ENCODE peak calls at places on chromosomes 11 and 22, in five cellular contexts. One of them, this sample, is unnamed.

GRCh38 chr11:3177931-3178330 is 12.8 kb upstream of the OSBPL5 start:
- DNase-seq in K562: no peak
- DNase-seq in SK-N-SH: no peak
- DNase-seq in HCT116: no peak
- DNase-seq in GM12878: no peak
- DNase-seq in this sample: no peak

GRCh38 chr11:75700940-75701339 is 16.7 kb upstream of the MOGAT2 start:
- DNase-seq in K562: no peak
- DNase-seq in SK-N-SH: no peak
- DNase-seq in HCT116: no peak
- DNase-seq in GM12878: no peak
- DNase-seq in this sample: no peak

GRCh38 chr11:47330002-47330911 is 22.2 kb downstream of the MYBPC3 start:
- DNase-seq in K562: no peak
- DNase-seq in SK-N-SH: peak; percentile 33
- DNase-seq in HCT116: no peak
- DNase-seq in GM12878: no peak
- DNase-seq in this sample: no peak

GRCh38 chr11:111329306-111330204 is 31.2 kb downstream of the POU2AF3 start:
- DNase-seq in K562: no peak
- DNase-seq in SK-N-SH: no peak
- DNase-seq in HCT116: no peak
- DNase-seq in GM12878: no peak
- DNase-seq in this sample: no peak

GRCh38 chr11:128709402-128709801 is 15.5 kb downstream of the FLI1 start:
- DNase-seq in K562: no peak
- DNase-seq in SK-N-SH: no peak
- DNase-seq in HCT116: no peak
- DNase-seq in GM12878: no peak
- DNase-seq in this sample: no peak

GRCh38 chr22:47398491-47398890 is 636.0 kb downstream of the TBC1D22A start:
- DNase-seq in K562: no peak
- DNase-seq in SK-N-SH: no peak
- DNase-seq in HCT116: no peak
- DNase-seq in GM12878: no peak
- DNase-seq in this sample: no peak

GRCh38 chr11:111283945-111284481 is 14.3 kb upstream of the POU2AF3 start:
- DNase-seq in K562: no peak
- DNase-seq in SK-N-SH: peak; percentile 48
- DNase-seq in HCT116: no peak
- DNase-seq in GM12878: no peak
- DNase-seq in this sample: no peak

GRCh38 chr11:102551188-102551781 is 20.7 kb upstream of the MMP7 start:
- DNase-seq in K562: no peak
- DNase-seq in SK-N-SH: no peak
- DNase-seq in HCT116: no peak
- DNase-seq in GM12878: no peak
- DNase-seq in this sample: no peak

GRCh38 chr11:34754171-34754823 is 133.4 kb downstream of the EHF start:
- DNase-seq in K562: no peak
- DNase-seq in SK-N-SH: no peak
- DNase-seq in HCT116: no peak
- DNase-seq in GM12878: no peak
- DNase-seq in this sample: no peak

GRCh38 chr22:24157783-24158170 is 23.5 kb upstream of the SUSD2 start:
- DNase-seq in K562: no peak
- DNase-seq in SK-N-SH: no peak
- DNase-seq in HCT116: no peak
- DNase-seq in GM12878: no peak
- DNase-seq in this sample: no peak

GRCh38 chr11:40274017-40274416 is 1185.4 kb downstream of the LRRC4C start:
- DNase-seq in K562: no peak
- DNase-seq in SK-N-SH: no peak
- DNase-seq in HCT116: no peak
- DNase-seq in GM12878: no peak
- DNase-seq in this sample: no peak

GRCh38 chr11:44146931-44147330 is 51.5 kb downstream of the EXT2 start:
- DNase-seq in K562: no peak
- DNase-seq in SK-N-SH: no peak
- DNase-seq in HCT116: no peak
- DNase-seq in GM12878: no peak
- DNase-seq in this sample: no peak

GRCh38 chr11:87007938-87008337 is 29.8 kb upstream of the TMEM135 start:
- DNase-seq in K562: no peak
- DNase-seq in SK-N-SH: no peak
- DNase-seq in HCT116: no peak
- DNase-seq in GM12878: no peak
- DNase-seq in this sample: no peak

GRCh38 chr11:128664286-128664685 is 29.6 kb upstream of the FLI1 start:
- DNase-seq in K562: no peak
- DNase-seq in SK-N-SH: no peak
- DNase-seq in HCT116: no peak
- DNase-seq in GM12878: no peak
- DNase-seq in this sample: no peak

GRCh38 chr11:76629853-76630599 is 40.5 kb downstream of the LRRC32 start:
- DNase-seq in K562: no peak
- DNase-seq in SK-N-SH: no peak
- DNase-seq in HCT116: no peak
- DNase-seq in GM12878: no peak
- DNase-seq in this sample: no peak

GRCh38 chr11:43920598-43921419 is 21.6 kb upstream of the C11orf96 start:
- DNase-seq in K562: peak; percentile 32
- DNase-seq in SK-N-SH: no peak
- DNase-seq in HCT116: peak; percentile 86
- DNase-seq in GM12878: no peak
- DNase-seq in this sample: no peak

GRCh38 chr22:43783777-43784176 is 28.3 kb downstream of the EFCAB6 start:
- DNase-seq in K562: no peak
- DNase-seq in SK-N-SH: no peak
- DNase-seq in HCT116: peak; percentile 7
- DNase-seq in GM12878: no peak
- DNase-seq in this sample: no peak

GRCh38 chr22:25847451-25847850 is 105.5 kb downstream of the MYO18B start:
- DNase-seq in K562: no peak
- DNase-seq in SK-N-SH: no peak
- DNase-seq in HCT116: no peak
- DNase-seq in GM12878: no peak
- DNase-seq in this sample: no peak

GRCh38 chr11:31714840-31715239 is 96.3 kb downstream of the PAX6 start:
- DNase-seq in K562: no peak
- DNase-seq in SK-N-SH: no peak
- DNase-seq in HCT116: no peak
- DNase-seq in GM12878: peak; percentile 4
- DNase-seq in this sample: no peak

GRCh38 chr11:71451596-71452353 is 1.2 kb upstream of the NADSYN1 start:
- DNase-seq in K562: no peak
- DNase-seq in SK-N-SH: no peak
- DNase-seq in HCT116: no peak
- DNase-seq in GM12878: no peak
- DNase-seq in this sample: peak; percentile 72

GRCh38 chr22:17152340-17152739 is 6.7 kb downstream of the HDHD5 start:
- DNase-seq in K562: no peak
- DNase-seq in SK-N-SH: no peak
- DNase-seq in HCT116: no peak
- DNase-seq in GM12878: no peak
- DNase-seq in this sample: no peak

GRCh38 chr11:69434341-69434960 is 47.0 kb upstream of the LINC01488 start:
- DNase-seq in K562: no peak
- DNase-seq in SK-N-SH: no peak
- DNase-seq in HCT116: no peak
- DNase-seq in GM12878: no peak
- DNase-seq in this sample: no peak
- TF ChIP-seq JUND in K562: no peak
- TF ChIP-seq JUND in SK-N-SH: no peak
- TF ChIP-seq JUND in HCT116: no peak
- TF ChIP-seq JUND in GM12878: no peak
- TF ChIP-seq JUND in this sample: no peak

GRCh38 chr22:20032407-20032991 is 11.6 kb downstream of the TANGO2 start:
- DNase-seq in K562: no peak
- DNase-seq in SK-N-SH: no peak
- DNase-seq in HCT116: no peak
- DNase-seq in GM12878: no peak
- DNase-seq in this sample: no peak
- TF ChIP-seq JUND in K562: no peak
- TF ChIP-seq JUND in SK-N-SH: no peak
- TF ChIP-seq JUND in HCT116: no peak
- TF ChIP-seq JUND in GM12878: no peak
- TF ChIP-seq JUND in this sample: no peak

DNA sequence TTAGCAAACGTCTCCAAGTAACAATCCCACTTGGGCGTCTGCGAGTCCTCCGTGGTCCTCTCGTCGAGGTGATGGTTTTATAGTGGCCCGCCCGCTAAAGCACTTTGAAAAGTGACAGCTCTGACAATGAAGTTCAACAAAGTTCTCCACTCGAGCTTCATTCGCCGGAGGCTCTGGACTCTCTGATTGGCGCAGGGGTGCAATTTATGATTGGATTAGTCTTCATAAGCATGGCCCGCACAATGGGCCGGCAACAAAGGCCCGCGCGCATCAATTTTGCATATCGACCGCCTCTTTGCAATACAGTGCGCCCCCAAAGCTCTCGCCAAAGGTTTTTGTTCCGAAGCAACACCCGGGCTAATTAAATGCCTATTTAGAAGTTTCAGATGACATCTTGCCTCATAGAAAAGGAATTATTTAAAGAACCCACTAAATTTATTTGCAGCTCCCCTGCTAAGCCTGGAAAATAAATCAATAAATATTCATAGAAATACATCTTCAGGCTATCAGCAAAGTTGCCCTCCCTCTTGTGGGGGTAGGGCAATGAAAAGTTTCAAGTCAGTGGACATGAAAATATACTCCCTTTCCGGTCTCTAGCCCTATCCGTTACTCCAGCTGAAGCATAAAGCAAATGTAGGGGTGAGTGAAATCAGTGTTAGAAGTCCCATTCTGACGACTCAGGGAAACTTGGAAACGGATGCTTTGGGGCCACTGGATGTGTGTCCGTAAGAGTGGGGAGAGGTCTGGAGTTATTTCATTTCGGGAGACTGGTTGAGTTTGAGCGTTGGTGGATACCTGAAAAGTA is at the start of gene DBX1:
- DNase-seq in K562: no peak
- DNase-seq in SK-N-SH: peak; percentile 22
- DNase-seq in HCT116: no peak
- DNase-seq in GM12878: no peak
- DNase-seq in this sample: no peak
- TF ChIP-seq JUND in K562: no peak
- TF ChIP-seq JUND in SK-N-SH: no peak
- TF ChIP-seq JUND in HCT116: no peak
- TF ChIP-seq JUND in GM12878: no peak
- TF ChIP-seq JUND in this sample: no peak

GRCh38 chr11:96342971-96343711 is at the start of gene MAML2:
- DNase-seq in K562: peak; percentile 93
- DNase-seq in SK-N-SH: peak; percentile 94
- DNase-seq in HCT116: peak; percentile 79
- DNase-seq in GM12878: peak; percentile 91
- DNase-seq in this sample: peak; percentile 95
- TF ChIP-seq JUND in K562: peak; percentile 79
- TF ChIP-seq JUND in SK-N-SH: peak; percentile 34
- TF ChIP-seq JUND in HCT116: no peak
- TF ChIP-seq JUND in GM12878: no peak
- TF ChIP-seq JUND in this sample: no peak

DNA sequence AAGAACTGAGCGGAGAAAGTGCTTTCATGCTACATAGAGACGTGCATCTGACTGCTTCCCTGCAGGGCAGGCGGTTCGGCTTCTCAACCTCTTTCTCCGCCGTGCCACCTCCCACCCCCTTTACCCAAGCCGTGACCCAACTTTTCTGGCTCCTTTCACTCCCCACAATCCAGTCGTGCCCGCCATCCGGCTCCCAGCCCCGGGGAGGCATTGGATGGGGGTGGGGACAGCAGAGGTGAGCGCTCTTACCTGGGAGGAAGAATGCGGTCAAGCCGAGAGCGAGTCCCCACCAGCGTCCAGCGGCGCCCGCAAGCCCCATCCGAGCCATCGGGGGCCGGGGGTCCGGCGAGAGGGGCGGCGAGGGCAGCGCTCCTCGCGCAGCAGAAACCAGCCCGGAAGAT is 774 bp downstream of the NECTIN1 start:
- DNase-seq in K562: no peak
- DNase-seq in SK-N-SH: no peak
- DNase-seq in HCT116: no peak
- DNase-seq in GM12878: no peak
- DNase-seq in this sample: peak; percentile 51
- TF ChIP-seq JUND in K562: no peak
- TF ChIP-seq JUND in SK-N-SH: no peak
- TF ChIP-seq JUND in HCT116: no peak
- TF ChIP-seq JUND in GM12878: no peak
- TF ChIP-seq JUND in this sample: no peak

GRCh38 chr11:69444381-69445130 is 36.9 kb upstream of the LINC01488 start:
- DNase-seq in K562: peak; percentile 85
- DNase-seq in SK-N-SH: no peak
- DNase-seq in HCT116: no peak
- DNase-seq in GM12878: no peak
- DNase-seq in this sample: peak; percentile 95
- TF ChIP-seq JUND in K562: peak; percentile 83
- TF ChIP-seq JUND in SK-N-SH: no peak
- TF ChIP-seq JUND in HCT116: no peak
- TF ChIP-seq JUND in GM12878: no peak
- TF ChIP-seq JUND in this sample: no peak

DNA sequence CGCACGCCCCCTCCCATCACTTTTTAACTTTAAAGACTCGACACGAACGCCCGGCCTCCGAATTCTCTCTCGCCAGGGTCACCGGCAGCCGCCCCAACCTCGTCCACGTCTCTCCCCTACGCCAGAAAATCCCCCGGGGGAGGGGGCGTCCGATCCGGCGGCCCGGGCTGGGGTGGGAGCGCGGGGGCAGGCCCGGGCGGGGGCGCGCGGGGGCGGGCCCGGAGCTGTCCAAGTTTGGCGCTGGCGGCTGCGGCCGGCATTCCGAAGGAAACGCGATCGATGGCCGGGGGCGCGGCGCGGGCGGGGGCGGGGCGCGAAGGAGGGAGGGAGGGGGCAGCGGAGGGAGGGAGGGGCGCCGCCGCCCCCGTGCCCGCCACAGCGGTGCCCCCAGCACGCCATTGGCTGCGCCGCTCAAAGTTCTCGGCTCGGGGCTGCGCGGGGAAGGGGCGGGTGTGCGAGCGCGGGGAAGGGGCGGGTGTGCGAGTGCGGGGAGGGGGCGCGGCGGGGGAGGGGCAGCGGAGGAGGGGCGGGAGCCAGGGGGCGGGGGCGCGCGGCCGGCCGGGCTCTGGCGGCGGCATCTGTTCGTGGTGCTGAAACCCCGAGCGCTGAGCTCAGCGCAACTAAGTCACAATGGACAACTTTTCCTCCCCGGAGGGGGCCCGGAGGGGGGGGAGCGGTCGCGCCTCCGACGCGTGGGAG is 2.4 kb downstream of the PHF21B start:
- DNase-seq in K562: peak; percentile 67
- DNase-seq in SK-N-SH: peak; percentile 91
- DNase-seq in HCT116: no peak
- DNase-seq in GM12878: no peak
- DNase-seq in this sample: peak; percentile 71
- TF ChIP-seq JUND in K562: no peak
- TF ChIP-seq JUND in SK-N-SH: no peak
- TF ChIP-seq JUND in HCT116: no peak
- TF ChIP-seq JUND in GM12878: no peak
- TF ChIP-seq JUND in this sample: no peak